ENCODE peak calls at places on chromosomes 11 and 22, in seven cellular contexts. N is GM12878, M is SK-N-SH, K is K562, G is GM12891, C is HepG2, Z is H1. Q is an unnamed sample.

GRCh38 chr11:69400769-69401590 is 80.5 kb upstream of the LINC01488 start:
- DNase-seq in N (no peak), Z (no peak), M (no peak), G (no peak), K (no peak), C (no peak), Q (no peak)

GRCh38 chr11:101306721-101307120 is 177.1 kb upstream of the PGR start:
- DNase-seq in C (no peak), M (no peak), G (no peak), N (no peak), Z (no peak), K (no peak), Q (no peak)

GRCh38 chr22:49968313-49968830 is 7.8 kb downstream of the PIM3 start:
- DNase-seq in G (no peak), Z (peak), N (no peak), K (no peak), C (no peak), M (peak), Q (no peak)

GRCh38 chr11:3723014-3723708 is 52.0 kb upstream of the CHRNA10 start:
- DNase-seq in M (no peak), Z (no peak), C (no peak), N (no peak), G (no peak), K (no peak), Q (no peak)

GRCh38 chr11:119206512-119207299 is 567 bp downstream of the CBL start:
- DNase-seq in N (no peak), M (peak), Z (peak), G (no peak), C (no peak), K (peak), Q (peak)

GRCh38 chr11:45872513-45873356 is 12.7 kb upstream of the MAPK8IP1 start:
- DNase-seq in C (peak), K (peak), M (peak), N (no peak), Z (peak), G (peak), Q (no peak)

GRCh38 chr22:46738961-46739870 is 1.2 kb upstream of the CERK start:
- DNase-seq in N (no peak), K (no peak), G (peak), M (no peak), Z (peak), C (peak), Q (no peak)

GRCh38 chr22:26589367-26589844 is 526 bp downstream of the TPST2 start:
- DNase-seq in M (peak), K (peak), C (no peak), G (peak), N (no peak), Z (peak), Q (no peak)

GRCh38 chr22:48517039-48518030 is 1310.3 kb downstream of the BRD1 start:
- DNase-seq in C (peak), N (no peak), M (no peak), K (no peak), G (no peak), Z (no peak), Q (no peak)

GRCh38 chr11:19849947-19850593 is 137.4 kb downstream of the NAV2 start:
- DNase-seq in M (no peak), N (no peak), K (no peak), C (no peak), Z (no peak), G (no peak), Q (no peak)

GRCh38 chr11:73454987-73455386 is 78.8 kb downstream of the RELT start:
- DNase-seq in Z (no peak), G (no peak), N (no peak), M (no peak), C (no peak), K (no peak), Q (no peak)

GRCh38 chr11:3201677-3202181 is 16.9 kb downstream of the MRGPRG start:
- DNase-seq in M (peak), G (no peak), Z (no peak), C (no peak), K (no peak), N (no peak), Q (no peak)

GRCh38 chr11:96384156-96384555 is 5.6 kb downstream of the CCDC82 start:
- DNase-seq in K (no peak), Z (no peak), M (no peak), C (no peak), G (no peak), N (no peak), Q (no peak)

DNA sequence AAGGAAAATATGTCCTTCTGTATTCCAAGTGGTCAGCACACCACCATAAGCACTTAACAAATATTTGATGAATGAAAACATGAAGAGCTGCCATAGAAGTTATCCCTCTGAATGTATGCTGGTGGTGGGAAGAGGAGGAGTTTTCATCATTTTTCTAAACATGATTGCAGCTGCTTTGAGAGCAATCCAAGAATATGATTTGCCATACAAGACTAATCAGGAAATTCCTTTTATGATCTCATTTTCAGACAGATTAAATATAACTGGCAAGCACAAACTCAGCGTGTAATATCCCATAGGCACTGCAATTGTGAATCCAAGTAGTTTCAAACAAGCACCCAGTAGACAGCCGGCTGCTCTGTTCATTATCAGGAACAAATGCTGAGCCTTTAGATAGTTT is 505.7 kb upstream of the LUZP2 start:
- DNase-seq in K (no peak), N (no peak), G (no peak), Z (no peak), C (no peak), M (no peak), Q (no peak)
- TF ChIP-seq POLR2AphosphoS5 in K (no peak), N (no peak), G (no peak), Z (no peak), C (no peak), M (no peak), Q (no peak)

DNA sequence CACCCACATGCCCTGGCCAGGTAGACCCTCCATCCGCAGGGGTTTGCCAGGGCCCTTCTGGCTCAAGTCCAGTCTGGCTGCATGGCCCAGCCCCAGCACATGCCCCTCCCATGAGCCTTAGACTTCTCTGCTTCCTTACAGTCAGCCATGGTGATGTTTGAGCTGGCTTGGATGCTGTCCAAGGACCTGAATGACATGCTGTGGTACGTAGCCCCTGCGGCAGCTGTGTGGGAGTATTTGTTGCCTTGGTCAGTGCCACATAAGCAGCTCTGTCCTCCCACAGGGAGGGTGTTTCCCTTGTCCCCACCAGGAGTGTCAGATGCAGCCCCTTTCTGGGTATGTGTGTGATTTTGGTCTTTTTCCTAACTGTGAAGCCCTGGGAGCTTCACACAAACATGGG is 17.5 kb downstream of the CDC45 start:
- DNase-seq in N (no peak), K (peak), C (no peak), Z (no peak), G (no peak), M (no peak), Q (no peak)
- TF ChIP-seq TAF1 in N (no peak), K (no peak), C (no peak), Z (no peak), G (no peak), M (no peak), Q (no peak)

DNA sequence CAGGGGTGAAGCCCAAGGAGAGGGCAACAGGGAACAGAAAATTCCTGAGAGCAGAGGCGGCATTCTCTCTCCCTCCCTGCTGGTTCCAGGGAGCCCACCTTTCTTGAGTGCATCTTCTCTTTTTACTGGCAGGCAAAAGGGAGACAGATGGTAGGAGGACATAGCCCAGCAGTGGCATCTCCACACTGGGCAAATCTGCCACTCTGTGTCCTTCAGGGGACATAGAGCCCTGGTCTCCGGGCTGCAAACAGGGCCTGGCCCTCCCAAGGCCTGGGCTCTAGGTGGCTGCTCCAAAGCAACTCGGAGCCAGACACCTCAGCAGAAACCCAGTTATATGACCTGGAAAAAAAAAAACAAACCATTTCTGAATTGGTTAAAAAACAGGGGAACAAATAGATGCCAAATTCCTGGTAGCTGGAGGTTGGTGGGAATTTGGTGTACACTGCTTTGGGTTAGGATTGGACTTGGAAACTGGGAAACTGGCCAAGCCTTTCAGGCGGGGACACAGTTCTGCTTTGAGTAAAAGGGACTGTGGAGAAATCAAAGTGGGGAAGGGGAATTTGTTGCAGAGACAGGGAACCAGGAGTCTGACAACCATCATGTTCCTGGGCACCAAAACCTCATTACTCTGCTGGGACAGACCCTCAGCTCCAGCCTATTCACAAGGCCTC is 23.6 kb upstream of the DKK3 start:
- DNase-seq in N (no peak), Z (no peak), G (no peak), C (no peak), M (no peak), K (no peak), Q (no peak)
- TF ChIP-seq POLR2AphosphoS5 in N (no peak), Z (no peak), G (no peak), C (no peak), M (no peak), K (no peak), Q (no peak)

DNA sequence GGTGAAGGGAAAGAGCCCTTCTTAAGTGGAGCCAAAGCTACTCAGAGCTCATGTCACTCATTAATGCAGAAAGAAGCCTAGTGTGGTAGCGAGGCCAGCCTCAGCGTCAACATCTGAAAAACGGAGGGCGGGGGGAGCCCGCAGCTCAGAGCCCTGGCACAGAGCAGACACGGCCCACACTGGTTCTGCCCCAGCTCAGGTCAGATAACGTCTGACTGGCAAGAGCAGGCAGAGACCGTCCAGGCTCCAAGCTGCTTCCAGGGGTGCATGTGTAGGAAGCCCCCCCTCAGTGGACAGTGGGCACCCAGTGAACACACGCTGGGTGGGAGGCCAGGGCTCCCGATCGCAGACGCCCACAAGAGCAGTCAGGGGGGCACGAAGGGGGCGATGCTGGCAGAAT is 100.8 kb downstream of the SHANK2 start:
- DNase-seq in M (peak), G (no peak), K (no peak), C (no peak), N (no peak), Z (no peak), Q (no peak)
- TF ChIP-seq TAF1 in M (no peak), G (no peak), K (no peak), C (no peak), N (no peak), Z (no peak), Q (no peak)

DNA sequence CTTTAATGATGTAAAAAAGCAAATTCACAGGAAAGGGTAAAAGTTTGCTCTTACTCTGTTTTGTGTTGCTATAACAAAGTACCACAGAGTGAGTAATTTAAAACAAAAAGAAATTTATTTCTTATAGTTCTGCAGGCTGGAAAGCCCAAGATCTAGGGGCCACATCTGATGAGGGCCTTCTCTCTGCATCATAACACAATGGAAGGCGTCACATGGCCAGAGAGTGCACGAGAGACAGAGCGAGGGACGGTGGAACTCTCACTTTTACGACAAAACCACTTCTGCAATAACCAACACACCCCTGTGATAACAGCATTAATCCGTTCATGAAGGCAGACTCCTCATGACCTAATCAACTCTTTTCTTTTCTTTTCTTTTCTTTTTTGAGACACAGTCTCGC is 31.1 kb downstream of the CD6 start:
- DNase-seq in N (no peak), G (no peak), C (no peak), K (no peak), M (no peak), Z (no peak), Q (no peak)
- TF ChIP-seq POLR2AphosphoS5 in N (no peak), G (no peak), C (no peak), K (no peak), M (no peak), Z (no peak), Q (no peak)

DNA sequence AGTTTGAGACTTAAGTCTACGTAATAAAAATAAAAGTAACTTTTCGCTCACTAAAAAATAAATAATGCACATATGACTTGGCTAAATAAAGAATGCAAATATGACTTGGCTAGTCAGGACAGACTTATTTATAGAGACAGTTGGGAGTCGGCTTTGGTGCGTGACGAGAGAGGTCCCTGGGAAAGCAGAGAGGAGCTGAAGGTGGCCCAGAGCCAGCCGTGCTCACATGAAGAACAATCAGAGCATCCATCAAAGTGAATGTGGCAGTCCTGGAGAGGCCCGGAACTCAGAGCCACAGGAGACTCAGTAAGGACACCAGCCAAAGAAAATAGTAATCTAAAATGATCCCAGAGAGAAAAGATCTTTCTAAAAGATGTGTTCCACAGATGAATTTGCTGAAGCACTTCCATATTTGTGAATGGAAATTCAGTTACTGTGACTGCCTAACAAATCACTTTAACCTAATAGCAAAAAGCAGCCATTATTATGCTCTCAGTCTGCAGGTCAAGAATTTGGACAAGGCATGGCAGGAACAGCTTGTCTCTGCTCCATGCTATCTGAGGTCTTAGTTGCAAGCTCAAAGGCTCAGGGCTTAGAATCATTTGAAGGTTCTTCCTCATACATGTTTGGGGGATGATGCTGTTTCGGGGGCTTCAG is 34.8 kb downstream of the CWC15 start:
- DNase-seq in G (no peak), N (no peak), C (no peak), Z (no peak), K (no peak), M (peak), Q (no peak)
- TF ChIP-seq TAF1 in G (no peak), N (no peak), C (no peak), Z (no peak), K (no peak), M (no peak), Q (no peak)

GRCh38 chr11:29527391-29527936 is 489.4 kb downstream of the KCNA4 start:
- DNase-seq in C (peak), Z (no peak), M (no peak), N (no peak), K (no peak), G (no peak), Q (no peak)
- TF ChIP-seq POLR2AphosphoS5 in C (no peak), Z (no peak), M (no peak), N (no peak), K (no peak), G (no peak), Q (no peak)

DNA sequence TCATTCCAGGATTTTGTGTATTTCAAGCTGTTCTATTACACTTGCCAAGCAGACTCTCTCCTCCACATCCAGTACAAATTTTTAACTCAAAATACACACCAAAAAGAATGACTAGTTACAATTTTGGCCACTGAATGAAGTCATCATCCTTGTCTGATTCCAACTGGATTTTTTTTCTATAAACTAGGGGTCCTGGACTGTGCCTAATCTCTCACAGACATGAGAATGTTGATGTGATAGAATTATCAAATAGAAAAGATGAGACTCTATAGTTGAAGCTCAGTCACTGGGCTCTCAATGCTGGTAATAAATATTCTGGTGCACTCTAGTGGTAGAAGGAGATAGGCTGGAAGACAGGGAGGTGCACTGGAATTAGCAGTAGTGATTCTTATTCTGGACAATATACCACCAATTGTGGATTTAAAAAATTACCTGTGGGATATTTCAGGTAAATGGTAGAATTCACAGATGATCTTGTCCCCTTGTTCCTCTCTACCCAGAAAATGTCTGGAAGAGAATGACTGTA is 85.7 kb downstream of the FANCF start:
- DNase-seq in N (no peak), C (peak), M (peak), Z (no peak), K (no peak), G (no peak), Q (no peak)
- TF ChIP-seq TAF1 in N (no peak), C (no peak), M (no peak), Z (no peak), K (no peak), G (no peak), Q (no peak)

GRCh38 chr11:64762916-64763803 is 3.4 kb upstream of the PYGM start:
- DNase-seq in G (peak), C (no peak), N (no peak), M (peak), K (no peak), Z (peak), Q (no peak)
- TF ChIP-seq POLR2AphosphoS5 in G (no peak), C (no peak), N (peak), M (no peak), K (peak), Z (peak), Q (peak)

DNA sequence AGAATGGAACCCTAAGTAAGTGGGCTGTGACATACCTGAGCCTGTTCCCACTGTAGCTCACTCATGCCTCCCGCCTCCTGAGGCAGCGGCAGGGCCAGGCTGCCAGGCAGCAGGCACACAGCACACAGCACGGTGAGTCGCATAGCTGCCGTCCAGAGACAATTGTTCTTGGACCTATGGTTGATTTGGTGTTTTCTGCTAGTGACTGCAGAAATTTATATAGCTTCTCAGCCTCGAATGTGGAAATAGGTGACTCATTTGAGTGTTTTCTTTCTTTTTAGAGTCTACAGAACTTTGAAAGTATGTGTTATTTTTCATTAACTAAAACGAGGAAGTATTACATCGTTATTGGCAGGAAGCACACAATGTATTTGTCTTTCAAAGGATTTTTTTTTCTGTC is at the start of gene MMP7:
- DNase-seq in Z (no peak), K (no peak), M (no peak), N (no peak), G (no peak), C (no peak), Q (no peak)
- TF ChIP-seq TAF1 in Z (no peak), K (no peak), M (no peak), N (no peak), G (no peak), C (no peak), Q (no peak)